ENCODE peak calls at places on chromosome 14, in six cellular contexts. E is A549, I is hepatocyte, D is GM23248, A is H9, W is neural progenitor cell. S is an unnamed sample.

GRCh38 chr14:70981005-70981952 is 74.0 kb downstream of the PCNX1 start:
- DNase-seq in E (no peak), D (no peak), W (no peak), A (no peak), I (no peak), S (no peak)

GRCh38 chr14:51845811-51846210 is 14.6 kb upstream of the GNG2 start:
- DNase-seq in A (no peak), D (peak), I (no peak), W (no peak), E (no peak), S (no peak)

GRCh38 chr14:54894995-54895394 is 7.6 kb downstream of the GCH1 start:
- DNase-seq in I (no peak), A (no peak), E (no peak), D (peak), W (no peak), S (no peak)

GRCh38 chr14:63853831-63854293 is 1.1 kb downstream of the SYNE2 start:
- DNase-seq in I (peak), W (peak), A (no peak), E (peak), D (peak), S (peak)

GRCh38 chr14:58464652-58465051 is 37.1 kb downstream of the KIAA0586 start:
- DNase-seq in W (no peak), I (no peak), D (no peak), E (no peak), A (no peak), S (peak)

GRCh38 chr14:75520852-75521251 is 1.4 kb upstream of the BATF start:
- DNase-seq in A (no peak), I (no peak), E (no peak), W (no peak), D (no peak), S (no peak)

GRCh38 chr14:99134333-99135046 is 137.5 kb downstream of the BCL11B start:
- DNase-seq in I (no peak), A (no peak), E (no peak), W (no peak), D (no peak), S (no peak)

GRCh38 chr14:71240154-71240553 is 332.9 kb downstream of the PCNX1 start:
- DNase-seq in E (no peak), A (no peak), D (no peak), W (no peak), I (no peak), S (no peak)

GRCh38 chr14:79596531-79596930 is 614.8 kb downstream of the DIO2 start:
- DNase-seq in E (peak), D (peak), W (no peak), I (peak), A (no peak), S (no peak)

DNA sequence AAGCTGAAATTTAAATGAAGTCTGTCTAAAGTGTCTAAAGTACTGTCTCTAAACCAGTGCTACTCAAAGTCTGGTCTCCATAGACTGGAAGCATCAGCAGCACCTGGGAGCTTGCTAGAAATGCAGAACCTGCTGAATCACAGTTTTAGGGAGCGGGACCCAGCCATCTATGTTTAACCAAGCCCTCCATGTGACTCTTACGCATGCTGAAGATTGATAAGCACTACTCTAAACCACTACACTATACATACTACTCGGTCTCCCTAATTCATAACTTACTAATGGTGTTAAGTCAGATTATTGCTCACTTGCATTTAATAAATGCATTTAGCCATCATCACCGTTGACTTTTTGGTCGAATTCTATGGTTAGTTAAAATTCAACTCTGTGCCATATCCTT is 88.8 kb downstream of the SLC25A21 start:
- DNase-seq in A (no peak), W (no peak), D (no peak), I (no peak), E (no peak), S (no peak)
- H3K4me2 ChIP-seq in A (no peak), W (no peak), D (no peak), I (no peak), E (no peak), S (no peak)

GRCh38 chr14:22164616-22165015 is 424.4 kb downstream of the DAD1 start:
- DNase-seq in D (no peak), I (no peak), E (no peak), A (no peak), W (no peak), S (peak)
- H3K4me2 ChIP-seq in D (no peak), I (no peak), E (no peak), A (no peak), W (no peak), S (peak)

DNA sequence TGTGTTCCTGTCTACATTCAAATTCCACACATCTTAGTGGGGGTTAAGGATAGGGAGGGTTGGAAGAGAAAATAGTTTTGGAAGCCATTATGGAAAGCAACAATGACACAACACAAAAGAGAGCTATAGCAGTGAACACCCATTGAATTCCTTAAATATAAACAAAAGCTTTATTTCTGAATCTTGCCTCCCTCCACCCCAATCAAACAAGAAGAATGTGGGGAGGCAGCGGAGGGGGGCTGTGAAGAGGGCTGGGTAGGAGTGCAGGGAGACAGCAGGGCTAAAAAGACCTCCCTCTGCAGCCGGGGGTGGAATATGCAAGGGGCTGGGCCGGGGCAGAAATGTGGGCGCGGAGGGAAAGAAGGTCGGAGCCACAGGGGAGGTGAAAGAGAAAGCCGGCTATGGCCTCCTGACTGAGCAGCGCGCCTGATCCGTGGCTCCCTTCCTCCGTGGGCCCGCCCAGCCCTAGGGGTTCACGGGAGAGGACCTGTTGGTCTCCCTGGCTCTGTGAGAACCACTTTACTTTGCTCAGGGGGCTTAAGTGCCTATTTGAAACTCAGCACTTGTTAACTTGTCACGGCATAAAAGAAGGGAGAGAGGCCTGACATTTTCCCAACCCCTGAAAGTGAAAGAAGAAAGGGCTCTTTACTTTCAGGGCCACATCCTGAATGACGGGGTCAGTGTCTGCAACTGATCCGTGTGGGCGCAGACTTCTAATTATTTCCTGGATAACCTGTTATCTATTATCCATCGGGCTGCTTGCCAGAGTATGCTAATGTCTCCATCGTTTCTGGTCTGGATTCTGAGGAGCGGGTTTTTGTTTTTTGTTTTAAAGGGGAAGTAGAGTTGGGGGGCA is 127.3 kb upstream of the MAX start:
- DNase-seq in I (peak), D (peak), E (no peak), W (peak), A (peak), S (peak)
- H3K4me2 ChIP-seq in I (peak), D (peak), E (peak), W (peak), A (peak), S (peak)

GRCh38 chr14:104845834-104846441 is 19.1 kb upstream of the CEP170B start:
- DNase-seq in I (no peak), E (no peak), D (no peak), A (no peak), W (no peak), S (peak)

GRCh38 chr14:104845033-104845666 is 19.9 kb upstream of the CEP170B start:
- DNase-seq in I (no peak), A (no peak), E (no peak), W (no peak), D (no peak), S (no peak)

GRCh38 chr14:104843006-104843405 is 22.1 kb upstream of the CEP170B start:
- DNase-seq in I (no peak), E (no peak), D (no peak), A (no peak), W (no peak), S (no peak)

GRCh38 chr14:104843442-104844305 is 21.4 kb upstream of the CEP170B start:
- DNase-seq in E (no peak), A (peak), W (peak), D (peak), I (no peak), S (no peak)

DNA sequence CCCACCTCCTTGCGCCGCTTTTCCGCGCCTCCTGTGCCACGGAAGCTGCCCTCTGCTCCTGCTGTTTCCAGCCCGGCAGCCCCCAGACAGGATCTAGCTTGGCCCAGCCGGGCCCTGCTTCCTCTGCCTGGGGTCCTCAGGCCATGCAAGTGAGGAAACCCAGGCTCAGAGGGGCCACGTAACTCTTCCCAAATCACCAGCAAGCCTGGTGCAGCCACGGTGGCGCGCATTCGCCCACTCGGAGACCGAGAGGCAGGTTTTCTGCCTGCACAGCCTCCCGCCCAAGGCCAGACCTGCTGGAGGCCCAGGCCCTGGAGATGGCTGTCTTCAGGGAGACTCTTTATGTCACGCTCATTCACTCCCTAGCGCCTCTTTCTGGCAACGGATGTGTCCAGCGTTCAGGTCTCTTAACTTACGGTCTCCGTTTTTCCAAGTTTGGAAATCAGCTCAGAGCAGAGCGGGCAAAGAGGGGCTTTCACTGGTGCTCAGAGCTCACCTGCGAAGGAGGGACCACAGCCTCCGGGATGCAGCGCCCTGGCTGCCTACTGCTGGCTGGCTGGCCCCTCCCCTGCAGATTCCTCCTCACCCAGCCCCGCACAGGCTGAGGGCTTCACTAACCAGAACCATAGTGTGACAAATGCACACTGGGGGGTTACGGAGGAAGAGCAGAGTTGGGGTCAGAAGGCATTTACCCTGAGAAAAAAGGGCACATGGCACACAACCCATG is 20.6 kb upstream of the CEP170B start:
- DNase-seq in I (no peak), W (peak), E (no peak), D (peak), A (peak), S (no peak)
- H3K4me2 ChIP-seq in I (peak), W (peak), E (peak), D (peak), A (peak), S (no peak)

GRCh38 chr14:95234426-95234825 is 77.1 kb upstream of the DICER1 start:
- DNase-seq in A (no peak), E (no peak), W (no peak), I (no peak), D (no peak), S (no peak)

GRCh38 chr14:95233702-95234241 is 76.4 kb upstream of the DICER1 start:
- DNase-seq in D (no peak), W (no peak), E (no peak), I (no peak), A (no peak), S (no peak)

GRCh38 chr14:95235351-95235750 is 78.0 kb upstream of the DICER1 start:
- DNase-seq in A (no peak), I (no peak), W (no peak), D (peak), E (no peak), S (no peak)

GRCh38 chr14:95231966-95232365 is 74.6 kb upstream of the DICER1 start:
- DNase-seq in D (peak), I (no peak), A (no peak), W (no peak), E (no peak), S (no peak)

GRCh38 chr14:95232894-95233584 is 75.7 kb upstream of the DICER1 start:
- DNase-seq in D (no peak), A (no peak), E (no peak), W (no peak), I (no peak), S (no peak)
- H3K4me2 ChIP-seq in D (no peak), A (no peak), E (no peak), W (no peak), I (no peak), S (no peak)

GRCh38 chr14:94059998-94060397 is 21.0 kb downstream of the DDX24 start:
- DNase-seq in A (no peak), I (no peak), D (no peak), W (no peak), E (no peak), S (no peak)
- H3K4me2 ChIP-seq in A (no peak), I (no peak), D (no peak), W (no peak), E (no peak), S (no peak)

GRCh38 chr14:80996049-80996901 is 40.9 kb downstream of the TSHR start:
- DNase-seq in I (peak), D (peak), A (no peak), E (peak), W (peak), S (peak)
- H3K4me2 ChIP-seq in I (peak), D (no peak), A (no peak), E (peak), W (no peak), S (peak)